ENCODE peak calls at places on chromosomes 7 and 10, in five cellular contexts. H, C, R, A and U are unnamed samples.

GRCh38 chr7:30968747-30969603 is 5.2 kb downstream of the GHRHR start:
- DNase-seq in H (no peak), C (no peak), R (no peak), A (no peak), U (no peak)

GRCh38 chr10:123119081-123119480 is 16.7 kb upstream of the HMX3 start:
- DNase-seq in H (no peak), C (no peak), R (no peak), A (no peak), U (no peak)

GRCh38 chr10:26555719-26556368 is 117.7 kb downstream of the APBB1IP start:
- DNase-seq in H (peak), C (no peak), R (no peak), A (no peak), U (no peak)

GRCh38 chr7:16918288-16918895 is 36.6 kb upstream of the AGR3 start:
- DNase-seq in H (peak), C (no peak), R (peak), A (peak), U (no peak)

GRCh38 chr7:143413123-143413522 is 4.5 kb upstream of the EPHA1 start:
- DNase-seq in H (no peak), C (no peak), R (no peak), A (no peak), U (no peak)

GRCh38 chr7:42035205-42035604 is 201.8 kb downstream of the GLI3 start:
- DNase-seq in H (no peak), C (no peak), R (no peak), A (no peak), U (no peak)

GRCh38 chr7:16028103-16028502 is 341.6 kb upstream of the MEOX2 start:
- DNase-seq in H (no peak), C (no peak), R (no peak), A (peak), U (no peak)

GRCh38 chr10:22278441-22278782 is 37.8 kb upstream of the COMMD3 start:
- DNase-seq in H (peak), C (no peak), R (no peak), A (no peak), U (no peak)

GRCh38 chr7:138814806-138815332 is 16.9 kb upstream of the ATP6V0A4 start:
- DNase-seq in H (no peak), C (no peak), R (no peak), A (no peak), U (no peak)

GRCh38 chr10:62584216-62584615 is 210.0 kb downstream of the ZNF365 start:
- DNase-seq in H (peak), C (no peak), R (no peak), A (peak), U (no peak)

GRCh38 chr7:132485600-132486594 is 90.4 kb downstream of the PLXNA4 start:
- DNase-seq in H (no peak), C (no peak), R (no peak), A (no peak), U (no peak)

GRCh38 chr7:6637544-6638229 is 569 bp downstream of the ZNF316 start:
- DNase-seq in H (no peak), C (no peak), R (no peak), A (peak), U (peak)

GRCh38 chr7:93359520-93360198 is 127.5 kb downstream of the VPS50 start:
- DNase-seq in H (no peak), C (no peak), R (no peak), A (no peak), U (no peak)

GRCh38 chr7:37218956-37219355 is 229.7 kb downstream of the ELMO1 start:
- DNase-seq in H (no peak), C (no peak), R (no peak), A (no peak), U (peak)

DNA sequence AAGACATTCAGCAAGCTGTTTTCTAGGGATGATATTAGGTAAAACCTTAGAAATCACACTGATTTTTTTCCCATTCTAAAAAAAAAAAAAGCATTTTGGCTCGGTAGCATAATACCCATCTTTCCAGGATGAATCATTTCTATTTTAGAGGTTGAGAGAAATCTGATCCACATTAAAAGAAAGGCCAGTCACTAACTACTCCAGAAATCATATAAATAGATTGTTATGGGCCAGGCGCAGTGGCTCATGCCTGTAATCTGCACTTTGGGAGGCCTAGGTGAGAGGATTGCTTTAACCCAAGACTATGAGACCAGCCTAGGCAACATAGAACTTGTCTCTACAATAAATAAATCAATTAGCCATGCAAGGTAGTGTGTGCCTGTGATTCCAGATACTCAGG is 164.3 kb downstream of the BAMBI start:
- DNase-seq in H (no peak), C (no peak), R (no peak), A (peak), U (no peak)
- H3K14ac ChIP-seq in H (no peak), C (no peak), R (no peak), A (no peak), U (no peak)

GRCh38 chr7:95919574-95919973 is 147.2 kb downstream of the DYNC1I1 start:
- DNase-seq in H (no peak), C (no peak), R (no peak), A (no peak), U (no peak)

GRCh38 chr7:95910341-95910740 is 138.0 kb downstream of the DYNC1I1 start:
- DNase-seq in H (no peak), C (no peak), R (no peak), A (no peak), U (no peak)

GRCh38 chr7:95917622-95918021 is 145.3 kb downstream of the DYNC1I1 start:
- DNase-seq in H (no peak), C (no peak), R (no peak), A (no peak), U (no peak)

GRCh38 chr7:95916573-95917371 is 144.4 kb downstream of the DYNC1I1 start:
- DNase-seq in H (peak), C (peak), R (peak), A (peak), U (peak)

GRCh38 chr7:95915731-95916130 is 143.4 kb downstream of the DYNC1I1 start:
- DNase-seq in H (no peak), C (no peak), R (no peak), A (no peak), U (no peak)
- H2BK12ac ChIP-seq in H (no peak), C (no peak), R (no peak), A (no peak), U (no peak)

DNA sequence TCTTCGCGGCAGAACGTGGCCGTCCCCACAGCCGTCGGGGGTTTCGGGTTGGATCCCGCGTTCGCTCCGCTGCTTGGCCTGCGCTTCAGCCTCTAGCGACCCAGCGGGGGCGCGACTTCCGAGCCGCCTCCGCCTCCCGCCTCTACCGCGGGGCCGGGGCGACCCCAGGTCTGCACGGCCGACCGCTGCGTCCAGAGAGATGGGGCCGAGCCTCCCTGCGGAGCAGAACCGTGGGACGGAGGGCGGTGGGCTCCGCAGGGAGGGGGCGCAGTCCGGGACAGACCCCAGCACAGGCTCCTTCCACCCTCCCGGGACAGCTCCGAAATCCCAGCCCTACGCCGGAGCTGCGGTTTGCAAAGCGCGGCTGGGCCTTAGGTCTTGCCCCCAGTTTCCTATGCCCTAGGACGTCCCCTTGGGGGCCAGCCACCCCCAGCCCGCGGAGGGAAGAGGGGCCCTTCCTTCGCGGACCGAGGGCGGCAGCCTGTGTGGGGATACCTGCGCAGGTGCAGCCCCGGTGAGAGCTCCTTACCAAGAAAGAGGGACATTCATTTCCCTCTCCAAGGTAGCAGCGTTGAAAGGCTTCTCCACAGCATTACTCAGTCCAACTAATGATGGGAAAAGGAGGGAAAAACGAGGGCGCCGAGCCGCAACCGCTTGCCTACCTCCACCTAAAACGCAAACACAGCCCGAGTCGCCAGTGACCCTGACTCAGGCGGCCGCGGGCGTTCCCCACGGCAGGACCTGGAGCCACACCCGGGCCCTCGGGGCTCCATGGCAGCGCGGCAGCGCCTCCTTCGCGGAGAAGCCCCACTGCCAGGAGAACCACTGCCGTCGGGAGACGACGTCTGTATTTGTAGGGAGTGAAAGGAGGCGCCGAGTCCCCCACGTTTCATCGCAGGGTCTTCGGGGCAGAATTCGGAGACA is 115.7 kb downstream of the BMS1 start:
- DNase-seq in H (no peak), C (no peak), R (no peak), A (no peak), U (no peak)
- H3K9ac ChIP-seq in H (no peak), C (no peak), R (no peak), A (no peak), U (no peak)

DNA sequence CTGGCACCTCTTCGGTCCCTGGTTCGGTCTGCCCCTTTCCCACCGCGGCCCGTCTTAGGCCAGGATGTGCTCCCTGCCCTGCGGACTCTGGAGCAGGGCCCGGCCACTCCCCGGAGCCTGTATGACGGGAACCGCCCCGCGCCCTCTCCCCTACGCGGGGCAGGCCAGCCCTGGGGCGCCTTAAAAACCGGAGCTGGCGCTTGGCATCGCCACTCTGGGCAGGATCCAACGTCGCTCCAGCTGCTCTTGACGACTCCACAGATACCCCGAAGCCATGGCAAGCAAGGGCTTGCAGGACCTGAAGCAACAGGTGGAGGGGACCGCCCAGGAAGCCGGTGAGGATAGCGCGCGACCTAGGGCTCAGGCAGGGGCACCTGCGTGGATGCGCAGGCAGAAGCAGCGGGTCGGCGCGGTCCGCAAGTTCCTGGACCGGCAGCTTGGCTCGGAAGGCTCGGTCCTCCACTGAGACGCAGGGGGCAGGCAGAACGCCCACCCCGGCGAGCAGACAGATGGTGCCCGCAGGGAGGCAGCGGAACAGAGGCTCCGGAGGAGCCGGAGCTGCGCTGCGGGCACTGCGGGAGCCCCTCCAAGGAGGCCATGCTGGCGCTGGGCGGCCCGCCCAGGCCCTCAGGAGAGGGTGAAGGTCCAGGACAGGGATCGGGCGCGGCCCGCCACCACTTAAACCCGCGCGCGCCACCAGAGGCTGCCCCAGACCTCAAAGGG is at the start of gene ADIRF:
- DNase-seq in H (peak), C (no peak), R (no peak), A (no peak), U (peak)
- H3K14ac ChIP-seq in H (no peak), C (no peak), R (no peak), A (no peak), U (no peak)

GRCh38 chr7:45894665-45895062 is 6.4 kb downstream of the IGFBP1 start:
- DNase-seq in H (no peak), C (no peak), R (no peak), A (no peak), U (no peak)

GRCh38 chr7:45892407-45893035 is 4.2 kb downstream of the IGFBP1 start:
- DNase-seq in H (no peak), C (no peak), R (no peak), A (no peak), U (no peak)

GRCh38 chr7:45891462-45892402 is 3.4 kb downstream of the IGFBP1 start:
- DNase-seq in H (no peak), C (no peak), R (no peak), A (no peak), U (no peak)

GRCh38 chr7:45893996-45894664 is 5.8 kb downstream of the IGFBP1 start:
- DNase-seq in H (no peak), C (no peak), R (no peak), A (no peak), U (no peak)

DNA sequence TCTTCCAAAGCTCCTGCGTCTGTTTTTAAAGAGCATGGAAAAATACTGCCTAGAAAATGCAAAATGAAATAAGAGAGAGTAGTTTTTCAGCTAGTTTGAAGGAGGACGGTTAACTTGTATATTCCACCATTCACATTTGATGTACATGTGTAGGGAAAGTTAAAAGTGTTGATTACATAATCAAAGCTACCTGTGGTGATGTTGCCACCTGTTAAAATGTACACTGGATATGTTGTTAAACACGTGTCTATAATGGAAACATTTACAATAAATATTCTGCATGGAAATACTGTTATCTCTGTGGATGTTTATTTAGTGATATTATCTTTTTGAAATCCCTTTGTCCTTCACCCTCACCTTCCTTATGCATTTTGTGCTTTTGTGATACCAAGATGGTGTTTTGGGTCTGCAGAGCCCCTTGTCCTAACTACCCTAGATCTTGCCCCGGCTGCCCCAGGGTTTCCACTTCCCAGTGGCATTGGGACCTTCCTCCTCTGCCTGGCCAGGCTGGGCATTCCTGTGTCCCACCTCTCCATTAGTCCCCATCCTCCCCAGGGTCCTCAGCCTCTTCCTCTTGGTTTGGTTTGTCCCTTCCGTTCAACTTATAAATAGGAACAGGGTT is 5.2 kb downstream of the IGFBP1 start:
- DNase-seq in H (no peak), C (no peak), R (no peak), A (no peak), U (no peak)
- H2BK12ac ChIP-seq in H (no peak), C (no peak), R (no peak), A (no peak), U (no peak)

GRCh38 chr7:22219739-22220493 is 137.0 kb downstream of the RAPGEF5 start:
- DNase-seq in H (no peak), C (no peak), R (no peak), A (peak), U (no peak)
- H3K9ac ChIP-seq in H (no peak), C (no peak), R (no peak), A (no peak), U (no peak)

DNA sequence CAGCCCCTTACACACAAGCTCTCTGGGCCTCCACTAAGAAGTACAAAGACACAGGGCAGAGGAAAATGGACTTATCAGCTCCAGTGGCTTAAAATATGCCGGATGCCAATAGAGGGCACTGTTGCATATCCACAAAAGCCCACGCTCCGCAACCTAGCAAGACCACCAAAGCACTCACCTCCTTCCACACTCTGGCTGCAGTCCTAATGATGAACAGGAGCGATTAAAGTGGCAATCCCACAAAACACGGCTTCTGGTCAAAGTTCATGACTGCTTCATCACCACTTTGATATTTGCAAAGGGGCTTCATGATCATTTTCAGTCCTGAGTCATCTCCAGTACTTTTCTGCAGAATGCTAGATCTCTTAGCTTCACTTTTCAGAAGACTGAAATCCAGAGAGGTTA is 158.3 kb upstream of the ITGB1 start:
- DNase-seq in H (no peak), C (no peak), R (peak), A (peak), U (peak)
- H3K14ac ChIP-seq in H (no peak), C (no peak), R (no peak), A (no peak), U (no peak)

DNA sequence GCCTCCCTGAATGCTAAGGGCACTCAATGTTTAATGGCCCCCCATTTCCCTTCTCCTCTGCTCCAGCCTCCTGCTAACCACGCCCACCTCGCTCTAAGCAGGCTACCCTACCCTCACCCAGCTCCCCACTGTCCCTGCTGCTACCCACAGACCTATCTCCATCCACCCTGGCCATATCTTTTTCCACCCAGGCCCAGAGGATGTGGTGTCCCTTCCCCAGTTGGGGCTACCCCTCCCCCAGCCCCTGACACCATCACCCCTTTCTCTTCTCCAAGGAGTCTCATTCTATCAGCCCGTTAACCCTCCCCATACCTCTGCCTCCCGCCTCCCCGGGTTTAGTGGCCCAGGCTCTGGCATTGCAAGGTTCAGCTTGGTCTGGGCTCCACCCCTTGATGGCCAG is 28.9 kb upstream of the PPIF start:
- DNase-seq in H (no peak), C (no peak), R (no peak), A (no peak), U (no peak)
- H2BK12ac ChIP-seq in H (no peak), C (peak), R (no peak), A (peak), U (no peak)

DNA sequence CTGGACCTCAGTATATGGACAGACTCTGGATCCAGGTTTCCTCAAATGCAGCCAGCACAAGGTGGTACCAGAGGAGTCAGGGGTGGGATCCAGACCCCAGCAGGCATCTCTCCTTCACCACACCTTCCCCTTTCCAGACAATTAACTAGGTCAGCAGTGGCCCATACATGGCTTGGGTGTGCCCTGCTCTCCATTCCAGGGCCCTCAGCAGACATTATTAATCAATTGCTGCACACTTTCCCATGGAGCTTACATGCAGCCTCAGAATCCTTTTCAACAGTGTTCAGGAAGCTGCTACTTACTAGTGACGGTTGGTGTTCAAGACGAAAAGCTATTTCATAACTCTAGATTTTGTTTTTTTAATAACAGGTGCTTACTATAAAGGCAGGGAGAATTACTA is 6.0 kb downstream of the COL13A1 start:
- DNase-seq in H (no peak), C (no peak), R (no peak), A (peak), U (no peak)
- H3K9ac ChIP-seq in H (no peak), C (no peak), R (no peak), A (peak), U (no peak)